ENCODE peak calls at places on chromosomes 12 and 14, in seven cellular contexts. J is cardiac muscle cell, V is psoas muscle, L is upper lobe of left lung, A is AG10803, R is fibroblast of mammary gland, W is esophagus squamous epithelium. M is an unnamed sample.

GRCh38 chr12:5391638-5392037 is 40.3 kb upstream of the NTF3 start:
- DNase-seq in J (no peak), V (no peak), L (no peak), A (peak), R (no peak), W (no peak), M (peak)

GRCh38 chr14:33938131-33938949 is 12.5 kb downstream of the EGLN3 start:
- DNase-seq in J (peak), V (peak), L (peak), A (peak), R (peak), W (no peak), M (no peak)

GRCh38 chr12:63066782-63067181 is 84.2 kb downstream of the AVPR1A start:
- DNase-seq in J (no peak), V (no peak), L (peak), A (no peak), R (no peak), W (no peak), M (no peak)

GRCh38 chr12:12334710-12335040 is 15.4 kb downstream of the MANSC1 start:
- DNase-seq in J (no peak), V (no peak), L (no peak), A (no peak), R (no peak), W (no peak), M (no peak)

GRCh38 chr12:92921877-92922276 is 7.2 kb downstream of the EEA1 start:
- DNase-seq in J (no peak), V (no peak), L (no peak), A (no peak), R (no peak), W (no peak), M (no peak)

GRCh38 chr14:60710506-60710905 is 13.6 kb downstream of the SIX4 start:
- DNase-seq in J (no peak), V (no peak), L (no peak), A (no peak), R (no peak), W (no peak), M (no peak)

GRCh38 chr14:52015411-52016030 is 26.2 kb downstream of the RTRAF start:
- DNase-seq in J (peak), V (no peak), L (no peak), A (no peak), R (no peak), W (no peak), M (no peak)

GRCh38 chr12:55188974-55189556 is 31.8 kb upstream of the OR10A7 start:
- DNase-seq in J (peak), V (no peak), L (no peak), A (peak), R (peak), W (no peak), M (peak)

GRCh38 chr14:101118746-101119610 is 215.5 kb upstream of the RTL1 start:
- DNase-seq in J (no peak), V (peak), L (no peak), A (no peak), R (peak), W (no peak), M (no peak)

GRCh38 chr12:54166543-54167499 is 22.0 kb downstream of the SMUG1 start:
- DNase-seq in J (no peak), V (no peak), L (no peak), A (peak), R (no peak), W (no peak), M (no peak)

GRCh38 chr12:67477682-67478265 is 170.8 kb upstream of the DYRK2 start:
- DNase-seq in J (no peak), V (no peak), L (no peak), A (no peak), R (no peak), W (no peak), M (no peak)

GRCh38 chr12:13027032-13027431 is 17.1 kb upstream of the FAM234B start:
- DNase-seq in J (no peak), V (no peak), L (no peak), A (no peak), R (no peak), W (no peak), M (no peak)

GRCh38 chr14:98931911-98932310 is 340.1 kb downstream of the BCL11B start:
- DNase-seq in J (no peak), V (no peak), L (no peak), A (no peak), R (no peak), W (no peak), M (no peak)

GRCh38 chr12:44774815-44775411 is 101.2 kb downstream of the NELL2 start:
- DNase-seq in J (peak), V (no peak), L (no peak), A (peak), R (peak), W (no peak), M (no peak)

GRCh38 chr12:103028881-103029280 is 71.4 kb downstream of the ASCL1 start:
- DNase-seq in J (no peak), V (no peak), L (no peak), A (no peak), R (no peak), W (no peak), M (no peak)

GRCh38 chr14:66254066-66254465 is 232.1 kb upstream of the CCDC196 start:
- DNase-seq in J (peak), V (no peak), L (no peak), A (no peak), R (no peak), W (no peak), M (no peak)

DNA sequence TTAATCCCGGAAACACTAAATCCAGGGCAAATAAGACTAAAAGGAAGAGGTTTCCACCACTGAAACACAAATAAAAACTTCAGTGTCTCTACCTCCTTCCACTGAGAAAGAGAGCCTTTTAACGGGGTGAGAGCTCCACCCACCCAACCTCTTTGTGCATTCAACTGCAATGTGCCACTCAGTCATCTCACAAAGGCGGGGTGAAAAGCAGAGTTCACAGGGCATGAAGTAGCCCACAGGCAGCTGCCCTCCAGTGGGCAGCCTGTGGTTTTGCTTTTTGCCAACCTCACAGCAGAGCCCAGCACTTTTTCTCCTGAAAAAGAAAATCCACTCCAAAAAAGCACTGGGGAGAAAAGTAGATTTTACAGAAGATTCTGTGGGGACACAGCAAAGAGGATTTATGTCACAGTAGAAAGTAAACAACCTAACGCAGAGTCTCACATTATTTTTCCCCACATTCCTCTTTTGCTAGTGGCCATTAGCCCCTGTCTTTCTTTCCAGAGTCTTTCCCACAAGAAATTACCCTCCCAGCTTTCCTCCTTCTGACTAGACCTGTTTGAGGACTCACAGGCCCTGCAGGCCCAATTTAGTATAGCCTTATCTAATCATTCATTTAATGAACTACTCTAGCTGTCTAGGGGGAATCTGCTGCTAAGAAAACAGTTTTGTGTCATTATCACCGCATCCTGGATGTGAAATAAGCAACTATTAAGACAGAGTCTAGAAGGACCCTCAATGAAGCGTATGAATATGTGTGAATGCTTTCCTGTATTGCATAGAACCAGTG is 753.8 kb upstream of the FOXG1 start:
- DNase-seq in J (peak), V (no peak), L (no peak), A (no peak), R (no peak), W (no peak), M (no peak)
- TF ChIP-seq CTCF in J (no peak), V (no peak), L (no peak), A (no peak), R (no peak), W (no peak), M (no peak)

DNA sequence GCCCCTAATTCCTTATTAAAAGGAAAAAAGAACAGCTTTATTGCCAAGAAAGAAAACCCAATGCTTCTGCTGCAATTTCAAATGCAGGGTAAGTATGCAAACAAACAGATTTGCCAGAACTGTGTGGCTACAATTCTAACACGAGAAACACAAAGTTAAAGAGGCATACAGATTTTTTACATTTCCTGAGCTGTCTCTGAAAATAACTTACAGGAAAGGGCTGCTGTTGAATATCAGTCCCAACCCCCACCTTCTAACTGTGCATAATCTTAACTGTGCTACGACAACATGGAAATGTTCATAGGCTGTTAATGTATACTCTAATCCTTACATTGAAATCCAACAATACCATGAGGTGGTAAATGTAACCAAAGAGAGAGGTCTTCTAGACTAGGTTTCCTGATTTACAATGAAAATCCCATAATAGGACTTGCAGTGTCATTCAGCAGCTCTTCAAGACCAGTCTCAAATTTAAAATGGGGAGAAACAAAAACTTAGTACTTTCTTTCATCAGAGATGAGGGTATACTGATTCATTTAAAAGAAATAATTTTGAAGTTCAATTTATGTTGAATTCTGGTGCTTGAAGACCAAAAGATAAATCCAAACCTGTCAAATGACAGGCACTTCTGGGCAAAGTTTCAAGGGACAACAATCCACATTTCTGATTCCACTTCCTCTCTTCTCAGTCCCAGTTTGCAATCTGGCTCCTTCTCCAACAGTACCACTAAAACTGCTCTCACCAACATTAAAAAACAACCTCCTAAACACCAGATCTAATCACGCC is 14.4 kb downstream of the FGD6 start:
- DNase-seq in J (no peak), V (no peak), L (no peak), A (peak), R (peak), W (no peak), M (no peak)
- H3K4me3 ChIP-seq in J (no peak), V (no peak), L (no peak), A (no peak), R (no peak), W (no peak), M (no peak)

GRCh38 chr12:106987846-106988245 is 900 bp upstream of the MTERF2 start:
- DNase-seq in J (no peak), V (no peak), L (no peak), A (no peak), R (no peak), W (no peak), M (no peak)

GRCh38 chr12:106986135-106986534 is 811 bp downstream of the MTERF2 start:
- DNase-seq in J (no peak), V (no peak), L (no peak), A (no peak), R (no peak), W (no peak), M (no peak)

GRCh38 chr12:106984588-106985137 is 2.3 kb downstream of the MTERF2 start:
- DNase-seq in J (no peak), V (no peak), L (no peak), A (no peak), R (no peak), W (no peak), M (no peak)

GRCh38 chr12:106985479-106985878 is 1.5 kb downstream of the MTERF2 start:
- DNase-seq in J (no peak), V (no peak), L (no peak), A (no peak), R (no peak), W (no peak), M (no peak)

GRCh38 chr12:106986625-106987389 is at the start of gene MTERF2:
- DNase-seq in J (peak), V (peak), L (peak), A (peak), R (peak), W (peak), M (peak)
- TF ChIP-seq CTCF in J (no peak), V (no peak), L (peak), A (no peak), R (no peak), W (no peak), M (no peak)

GRCh38 chr12:98618952-98619351 is 25.5 kb downstream of the SLC25A3 start:
- DNase-seq in J (no peak), V (no peak), L (no peak), A (peak), R (peak), W (no peak), M (peak)
- H3K4me3 ChIP-seq in J (no peak), V (no peak), L (no peak), A (no peak), R (no peak), W (no peak), M (no peak)

GRCh38 chr14:92946847-92947545 is 24.0 kb downstream of the CHGA start:
- DNase-seq in J (no peak), V (no peak), L (no peak), A (no peak), R (no peak), W (no peak), M (no peak)
- TF ChIP-seq CTCF in J (no peak), V (no peak), L (no peak), A (no peak), R (no peak), W (no peak), M (no peak)

DNA sequence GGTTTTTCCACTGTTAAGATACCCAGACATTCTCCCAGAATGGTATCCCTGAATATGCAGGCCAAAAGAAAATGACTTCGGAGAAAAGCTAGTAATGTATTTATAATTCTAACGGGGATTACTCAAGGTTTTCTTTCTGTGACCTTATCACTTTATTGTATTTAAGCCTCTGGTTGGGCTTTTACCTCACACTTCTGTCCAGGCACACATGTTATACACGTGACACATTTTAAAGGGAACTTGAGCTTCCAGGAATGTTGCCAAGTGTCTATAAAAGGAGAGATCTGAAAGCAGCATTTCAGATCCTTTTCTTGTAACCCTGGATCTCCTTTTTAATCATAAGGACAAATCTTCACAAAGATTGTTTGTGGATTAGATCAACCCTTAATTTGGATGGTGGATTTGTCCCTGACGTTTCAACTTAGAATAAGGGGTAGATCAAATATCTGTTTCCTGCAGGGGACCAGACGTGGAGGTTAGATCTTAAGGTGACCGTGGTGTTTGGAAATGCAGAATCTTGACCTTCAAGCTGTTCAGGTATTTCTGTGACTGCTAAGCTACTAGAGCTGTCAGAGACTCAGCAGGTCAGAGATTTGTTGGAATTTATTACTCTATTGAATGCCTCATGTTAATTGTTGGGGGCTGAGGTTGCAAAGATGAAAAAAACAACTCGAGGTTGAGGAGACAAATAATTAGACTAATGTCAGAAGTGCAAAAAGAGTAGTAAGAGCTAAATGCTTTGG is 1.5 kb downstream of the CIPC start:
- DNase-seq in J (no peak), V (no peak), L (no peak), A (peak), R (peak), W (no peak), M (peak)
- H3K4me3 ChIP-seq in J (peak), V (peak), L (no peak), A (peak), R (peak), W (peak), M (peak)

GRCh38 chr14:106308839-106309389 is 782.5 kb downstream of the TMEM121 start:
- DNase-seq in J (no peak), V (no peak), L (peak), A (no peak), R (peak), W (no peak), M (no peak)
- TF ChIP-seq CTCF in J (peak), V (no peak), L (peak), A (peak), R (peak), W (peak), M (peak)

DNA sequence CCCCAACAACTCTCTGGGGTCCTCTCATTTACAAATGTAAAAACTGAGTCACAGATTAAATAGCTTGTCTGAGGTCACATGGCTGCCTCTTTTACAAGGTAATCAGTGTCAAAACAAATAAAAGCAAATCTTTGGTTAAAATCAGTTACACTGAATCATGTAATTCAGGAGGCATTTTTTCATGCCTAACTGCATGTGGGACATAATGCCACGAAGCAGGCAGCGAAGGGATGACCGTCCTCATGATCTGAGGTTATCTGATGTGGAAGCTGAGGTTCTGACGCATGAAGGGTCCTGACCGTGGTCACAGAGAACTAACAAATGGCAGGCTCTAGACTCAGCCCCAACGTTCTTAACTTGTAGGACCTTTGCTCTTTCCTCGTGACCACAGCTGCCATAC is 78.4 kb downstream of the PTPN21 start:
- DNase-seq in J (no peak), V (no peak), L (no peak), A (no peak), R (peak), W (no peak), M (no peak)
- H3K4me3 ChIP-seq in J (no peak), V (no peak), L (no peak), A (no peak), R (no peak), W (no peak), M (no peak)

GRCh38 chr14:106436310-106436905 is 910.0 kb downstream of the TMEM121 start:
- DNase-seq in J (no peak), V (no peak), L (peak), A (no peak), R (peak), W (no peak), M (no peak)
- TF ChIP-seq CTCF in J (no peak), V (peak), L (peak), A (peak), R (peak), W (no peak), M (no peak)